ENCODE peak calls at places on chromosomes 7 and 10, in seven cellular contexts. F is natural killer cell treated with Interleukin-12 subunit alpha and Interleukin-12 subunit beta and Interleukin-15 and Interleukin-18, amount 100 ng/mL, for 72 hours; U is ELF-1; Y is RPMI7951; S is stimulated activated CD4-positive, alpha-beta T cell treated with anti-CD3 and anti-CD28 coated beads, TNF-alpha, amount 100 ng/mL, for 1 hour; G is SJSA1; L is GM23248. C is an unnamed sample.

GRCh38 chr7:100353685-100354330 is 4.1 kb upstream of the PILRB start:
- DNase-seq in Y (no peak), U (no peak), F (no peak), S (no peak), L (no peak), G (no peak), C (no peak)

GRCh38 chr10:120607710-120608703 is 151.0 kb downstream of the PLPP4 start:
- DNase-seq in L (peak), G (peak), U (no peak), Y (peak), F (no peak), S (no peak), C (no peak)

GRCh38 chr10:115657161-115657850 is 564.1 kb downstream of the ATRNL1 start:
- DNase-seq in S (no peak), Y (peak), L (peak), F (no peak), U (no peak), G (peak), C (no peak)

GRCh38 chr7:49187543-49188268 is 263.4 kb downstream of the CDC14C start:
- DNase-seq in L (no peak), S (no peak), U (peak), G (no peak), F (no peak), Y (peak), C (no peak)

GRCh38 chr10:25382029-25382810 is 207.4 kb downstream of the GPR158 start:
- DNase-seq in U (no peak), F (no peak), L (no peak), G (no peak), Y (no peak), S (no peak), C (no peak)

GRCh38 chr10:125002044-125002422 is 60.1 kb downstream of the ZRANB1 start:
- DNase-seq in L (no peak), Y (no peak), F (no peak), U (no peak), G (no peak), S (no peak), C (peak)

GRCh38 chr10:32057041-32057372 is 782 bp upstream of the KIF5B start:
- DNase-seq in F (no peak), U (no peak), G (no peak), Y (no peak), L (peak), S (no peak), C (no peak)

GRCh38 chr10:81831060-81831459 is 43.9 kb upstream of the NRG3 start:
- DNase-seq in F (no peak), S (no peak), L (no peak), G (no peak), Y (no peak), U (no peak), C (peak)

GRCh38 chr10:117375360-117376147 is at the start of gene PDZD8:
- DNase-seq in Y (peak), U (peak), F (peak), G (peak), L (peak), S (peak), C (peak)

C was measured in cardiac septum.